ENCODE peak calls at places on chromosomes 4 and X, in ten cellular contexts. B is NCI-H748 treated with DMSO at 0.1 percent for 48 hours; F is NCI-H2081; Q is cardiac muscle cell; C is activated CD4-positive, alpha-beta T cell treated with anti-CD3 and anti-CD28 coated beads for 24 hours; H is BE2C; G is T-helper 1 cell; N is effector memory CD8-positive, alpha-beta T cell; E is stimulated activated CD4-positive, alpha-beta T cell treated with anti-CD3 and anti-CD28 coated beads, Interleukin-1b, Interleukin-23, amount 100 ng/mL, for 24 hours; T is iPS-NIHi11. Z is an unnamed sample.

GRCh38 chrX:81120936-81121351 is 80.8 kb downstream of the HMGN5 start:
- DNase-seq in T (peak; percentile 33), G (no peak), E (no peak), F (peak; percentile 66), C (peak; percentile 25), B (no peak), N (peak; percentile 16), H (peak; percentile 38), Q (peak; percentile 66), Z (peak; percentile 78)

GRCh38 chr4:13982008-13982407 is 354.5 kb upstream of the BOD1L1 start:
- DNase-seq in B (no peak), C (no peak), E (no peak), N (no peak), G (no peak), Q (no peak), H (no peak), F (no peak), T (no peak), Z (no peak)

GRCh38 chr4:112854420-112854819 is 195.0 kb upstream of the ANK2 start:
- DNase-seq in N (no peak), B (no peak), T (no peak), F (no peak), H (no peak), G (no peak), E (no peak), C (no peak), Q (no peak), Z (no peak)

GRCh38 chrX:149643496-149643895 is 11.9 kb upstream of the TMEM185A start:
- DNase-seq in Q (no peak), H (no peak), N (no peak), F (no peak), C (no peak), B (no peak), T (no peak), E (no peak), G (no peak), Z (no peak)

GRCh38 chr4:118835896-118836762 is at the start of gene SEC24D:
- DNase-seq in E (peak; percentile 62), N (peak; percentile 79), B (peak; percentile 53), F (peak; percentile 82), C (peak; percentile 73), G (peak; percentile 72), H (peak; percentile 95), T (peak; percentile 99), Q (peak; percentile 95), Z (peak; percentile 95)

GRCh38 chr4:47468686-47469365 is 5.3 kb upstream of the COMMD8 start:
- DNase-seq in B (no peak), G (no peak), N (no peak), F (no peak), E (no peak), T (no peak), Q (peak; percentile 27), H (no peak), C (no peak), Z (no peak)

GRCh38 chr4:40486534-40486933 is 143.1 kb downstream of the RBM47 start:
- DNase-seq in N (no peak), G (no peak), H (no peak), Q (no peak), C (no peak), T (no peak), B (no peak), F (no peak), E (no peak), Z (no peak)

GRCh38 chr4:41678086-41678485 is 70.4 kb downstream of the PHOX2B start:
- DNase-seq in T (no peak), B (no peak), H (no peak), N (no peak), E (no peak), C (no peak), Q (no peak), F (no peak), G (no peak), Z (no peak)

GRCh38 chr4:108045687-108046024 is 56.0 kb downstream of the HADH start:
- DNase-seq in Q (no peak), C (no peak), F (no peak), G (no peak), E (no peak), H (no peak), T (no peak), N (no peak), B (no peak), Z (no peak)

GRCh38 chrX:133985164-133986007 is at the start of gene GPC3:
- DNase-seq in E (peak; percentile 4), B (peak; percentile 27), H (peak; percentile 76), T (peak; percentile 85), C (no peak), G (peak; percentile 6), F (peak; percentile 45), N (no peak), Q (peak; percentile 92), Z (peak; percentile 87)

GRCh38 chrX:65668362-65669310 is 1.2 kb downstream of the MSN start:
- DNase-seq in H (no peak), E (no peak), F (peak; percentile 88), B (no peak), T (peak; percentile 26), N (peak; percentile 33), Q (peak; percentile 28), G (peak; percentile 30), C (peak; percentile 29), Z (peak; percentile 57)

GRCh38 chr4:25454491-25454890 is 77.4 kb downstream of the ANAPC4 start:
- DNase-seq in T (no peak), G (no peak), C (no peak), N (no peak), E (no peak), H (no peak), F (no peak), B (no peak), Q (no peak), Z (no peak)

GRCh38 chr4:159719531-159719930 is 616.7 kb downstream of the RAPGEF2 start:
- DNase-seq in H (no peak), N (no peak), T (no peak), E (no peak), G (no peak), Q (no peak), C (no peak), B (no peak), F (no peak), Z (no peak)

GRCh38 chr4:125013891-125014290 is 300.9 kb upstream of the FAT4 start:
- DNase-seq in N (no peak), C (no peak), T (no peak), B (no peak), G (no peak), E (no peak), Q (peak; percentile 19), F (no peak), H (no peak), Z (no peak)

GRCh38 chr4:18691431-18692200 is 670.1 kb upstream of the LCORL start:
- DNase-seq in F (peak; percentile 44), E (no peak), T (peak; percentile 48), C (no peak), G (no peak), B (no peak), Q (peak; percentile 10), N (no peak), H (no peak), Z (peak; percentile 9)

GRCh38 chrX:151206871-151207270 is 30.5 kb downstream of the GPR50 start:
- DNase-seq in T (no peak), G (no peak), E (no peak), H (no peak), Q (no peak), C (no peak), N (no peak), F (no peak), B (no peak), Z (no peak)

GRCh38 chr4:111128327-111128726 is 505.4 kb upstream of the PITX2 start:
- DNase-seq in N (no peak), F (no peak), G (no peak), B (no peak), Q (no peak), E (no peak), T (no peak), C (no peak), H (no peak), Z (no peak)

Z was measured in neural progenitor cell.